ENCODE peak calls at places on chromosomes 4 and X, in nine cellular contexts. X is NAMALWA; B is iPS-NIHi11; W is activated CD4-positive, alpha-beta T cell treated with anti-CD3 and anti-CD28 coated beads, Interleukin-2, amount 50 U/mL, for 1 hour; Z is RWPE1; E is NCI-H1092; J is fibroblast of lung; O is germinal center; V is NCI-H1048. F is an unnamed sample.

GRCh38 chr4:32462944-32463343 is 1742.8 kb downstream of the PCDH7 start:
- DNase-seq in X (peak), B (peak), W (no peak), Z (peak), E (no peak), J (peak), O (no peak), V (no peak), F (no peak)

GRCh38 chr4:8911311-8912088 is 39.9 kb upstream of the HMX1 start:
- DNase-seq in X (no peak), B (peak), W (no peak), Z (no peak), E (no peak), J (no peak), O (no peak), V (no peak), F (no peak)

GRCh38 chrX:31483336-31483735 is 411.5 kb upstream of the FTHL17 start:
- DNase-seq in X (no peak), B (no peak), W (no peak), Z (peak), E (no peak), J (peak), O (no peak), V (no peak), F (no peak)

GRCh38 chrX:34300871-34301270 is 168.8 kb upstream of the FAM47A start:
- DNase-seq in X (peak), B (peak), W (no peak), Z (peak), E (no peak), J (peak), O (no peak), V (no peak), F (peak)

GRCh38 chrX:154458954-154459829 is 1.1 kb downstream of the PLXNA3 start:
- DNase-seq in X (peak), B (no peak), W (no peak), Z (no peak), E (peak), J (no peak), O (peak), V (no peak), F (peak)

GRCh38 chr4:93788712-93789111 is 39.8 kb upstream of the ATOH1 start:
- DNase-seq in X (peak), B (peak), W (no peak), Z (peak), E (no peak), J (no peak), O (no peak), V (no peak), F (no peak)

GRCh38 chr4:12555011-12555410 is 929.1 kb downstream of the RAB28 start:
- DNase-seq in X (no peak), B (no peak), W (no peak), Z (peak), E (no peak), J (peak), O (no peak), V (no peak), F (no peak)

GRCh38 chr4:149371021-149371420 is 444.6 kb downstream of the IQCM start:
- DNase-seq in X (peak), B (peak), W (no peak), Z (peak), E (peak), J (peak), O (peak), V (peak), F (peak)

GRCh38 chr4:99657801-99658200 is at the start of gene C4orf54:
- DNase-seq in X (no peak), B (no peak), W (no peak), Z (peak), E (no peak), J (peak), O (no peak), V (no peak), F (no peak)

GRCh38 chr4:174023641-174024040 is 259.8 kb downstream of the FBXO8 start:
- DNase-seq in X (no peak), B (no peak), W (no peak), Z (no peak), E (no peak), J (peak), O (no peak), V (no peak), F (no peak)

GRCh38 chr4:41538017-41538733 is at the start of gene LIMCH1:
- DNase-seq in X (no peak), B (peak), W (no peak), Z (no peak), E (no peak), J (peak), O (no peak), V (no peak), F (no peak)

GRCh38 chr4:159363376-159363775 is 260.5 kb downstream of the RAPGEF2 start:
- DNase-seq in X (no peak), B (no peak), W (no peak), Z (no peak), E (no peak), J (peak), O (no peak), V (no peak), F (no peak)

GRCh38 chrX:106802388-106803275 is at the start of gene TBC1D8B:
- DNase-seq in X (peak), B (peak), W (peak), Z (peak), E (peak), J (peak), O (peak), V (peak), F (peak)

GRCh38 chr4:139266583-139267257 is 13.3 kb downstream of the MGARP start:
- DNase-seq in X (peak), B (peak), W (peak), Z (no peak), E (no peak), J (peak), O (peak), V (no peak), F (no peak)

F was measured in NCI-H2081.